ENCODE peak calls at places on chromosomes 4 and X, in seven cellular contexts. Z, N, T, M, D, L and R are unnamed samples.

GRCh38 chr4:1996866-1997611 is 11.7 kb downstream of the NELFA start:
- DNase-seq in Z (no peak), N (no peak), T (no peak), M (no peak), D (no peak), L (no peak), R (no peak)

GRCh38 chr4:51943221-51943620 is 76.9 kb downstream of the LRRC66 start:
- DNase-seq in Z (no peak), N (peak), T (no peak), M (no peak), D (peak), L (no peak), R (no peak)

GRCh38 chr4:118797558-118798142 is 38.3 kb downstream of the SEC24D start:
- DNase-seq in Z (no peak), N (peak), T (no peak), M (no peak), D (no peak), L (no peak), R (no peak)

GRCh38 chr4:7323872-7324650 is 110.7 kb downstream of the PSAPL1 start:
- DNase-seq in Z (no peak), N (no peak), T (peak), M (no peak), D (no peak), L (peak), R (no peak)

GRCh38 chr4:107541511-107541910 is 178.5 kb downstream of the PAPSS1 start:
- DNase-seq in Z (no peak), N (no peak), T (no peak), M (no peak), D (no peak), L (no peak), R (no peak)

GRCh38 chr4:3311489-3312171 is 18.8 kb downstream of the RGS12 start:
- DNase-seq in Z (no peak), N (peak), T (no peak), M (peak), D (no peak), L (no peak), R (peak)

GRCh38 chr4:5757536-5757935 is 46.5 kb downstream of the EVC start:
- DNase-seq in Z (no peak), N (no peak), T (no peak), M (no peak), D (no peak), L (no peak), R (no peak)

GRCh38 chr4:87353592-87353991 is 30.9 kb upstream of the HSD17B13 start:
- DNase-seq in Z (peak), N (peak), T (peak), M (peak), D (no peak), L (no peak), R (no peak)

GRCh38 chr4:183396187-183396738 is 48.2 kb upstream of the CDKN2AIP start:
- DNase-seq in Z (no peak), N (peak), T (no peak), M (no peak), D (no peak), L (no peak), R (no peak)

GRCh38 chrX:77087529-77088169 is 359.5 kb upstream of the FGF16 start:
- DNase-seq in Z (no peak), N (peak), T (no peak), M (peak), D (peak), L (no peak), R (peak)

GRCh38 chrX:25034889-25035288 is 19.1 kb upstream of the ARX start:
- DNase-seq in Z (no peak), N (no peak), T (no peak), M (no peak), D (no peak), L (no peak), R (no peak)

GRCh38 chr4:100081511-100081910 is 108.8 kb downstream of the DDIT4L start:
- DNase-seq in Z (no peak), N (no peak), T (no peak), M (no peak), D (no peak), L (no peak), R (no peak)

GRCh38 chrX:119981286-119982070 is 37.9 kb upstream of the NKAP start:
- DNase-seq in Z (no peak), N (peak), T (no peak), M (peak), D (no peak), L (no peak), R (no peak)

GRCh38 chr4:168585168-168586091 is 88.6 kb downstream of the PALLD start:
- DNase-seq in Z (no peak), N (peak), T (peak), M (peak), D (peak), L (peak), R (peak)

GRCh38 chr4:84878090-84878489 is 88.4 kb downstream of the WDFY3 start:
- DNase-seq in Z (no peak), N (peak), T (no peak), M (no peak), D (no peak), L (no peak), R (no peak)

GRCh38 chr4:128358231-128358902 is 70.8 kb upstream of the PGRMC2 start:
- DNase-seq in Z (no peak), N (peak), T (no peak), M (no peak), D (no peak), L (no peak), R (no peak)

GRCh38 chrX:53714580-53715335 is 28.2 kb upstream of the HUWE1 start:
- DNase-seq in Z (peak), N (peak), T (peak), M (peak), D (peak), L (no peak), R (no peak)

GRCh38 chr4:63620271-63620670 is 789.0 kb downstream of the TECRL start:
- DNase-seq in Z (no peak), N (no peak), T (peak), M (no peak), D (no peak), L (no peak), R (no peak)

GRCh38 chr4:13176603-13177190 is 307.4 kb downstream of the RAB28 start:
- DNase-seq in Z (no peak), N (no peak), T (no peak), M (no peak), D (no peak), L (no peak), R (peak)

GRCh38 chrX:13938053-13938765 is 91.5 kb downstream of the GEMIN8 start:
- DNase-seq in Z (no peak), N (peak), T (peak), M (peak), D (peak), L (peak), R (peak)

GRCh38 chr4:98657531-98658286 is 702 bp downstream of the TSPAN5 start:
- DNase-seq in Z (no peak), N (peak), T (peak), M (peak), D (peak), L (peak), R (peak)